ENCODE peak calls at places on chromosomes 13 and 19, in four cellular contexts. D is NCI-H446, B is esophagus squamous epithelium, Y is T-helper 9 cell. K is an unnamed sample.

GRCh38 chr13:85806553-85807175 is 7.4 kb upstream of the SLITRK6 start:
- DNase-seq in Y (no peak), D (peak; percentile 18), B (no peak), K (no peak)

GRCh38 chr13:109694972-109695371 is 91.4 kb downstream of the IRS2 start:
- DNase-seq in D (no peak), Y (no peak), B (no peak), K (no peak)

GRCh38 chr19:52648336-52648990 is 10.3 kb upstream of the ZNF83 start:
- DNase-seq in Y (no peak), B (no peak), D (no peak), K (no peak)

GRCh38 chr19:1672038-1672768 is 19.8 kb upstream of the TCF3 start:
- DNase-seq in Y (peak; percentile 53), D (peak; percentile 54), B (no peak), K (peak; percentile 23)

GRCh38 chr19:17406039-17406886 is 833 bp upstream of the BST2 start:
- DNase-seq in B (no peak), Y (no peak), D (no peak), K (peak; percentile 74)

GRCh38 chr19:12156254-12157058 is at the start of gene ZNF625:
- DNase-seq in B (no peak), Y (no peak), D (peak; percentile 91), K (peak; percentile 53)

GRCh38 chr13:72727417-72728289 is at the start of the genes BORA and MZT1:
- DNase-seq in Y (peak; percentile 90), D (peak; percentile 86), B (peak; percentile 85), K (peak; percentile 100)

GRCh38 chr13:62702502-62702901 is 1286.9 kb upstream of the PCDH20 start:
- DNase-seq in B (no peak), D (peak; percentile 15), Y (no peak), K (no peak)

GRCh38 chr19:1161716-1162115 is 12.4 kb downstream of the SBNO2 start:
- DNase-seq in D (no peak), B (no peak), Y (no peak), K (no peak)

GRCh38 chr13:42112864-42113263 is 64.4 kb downstream of the DGKH start:
- DNase-seq in Y (no peak), D (no peak), B (no peak), K (no peak)

GRCh38 chr13:78131811-78132210 is 213.2 kb upstream of the EDNRB start:
- DNase-seq in B (no peak), Y (no peak), D (no peak), K (no peak)

GRCh38 chr19:33595783-33596182 is 26.0 kb upstream of the CHST8 start:
- DNase-seq in Y (no peak), D (no peak), B (no peak), K (no peak)

K was measured in GDM1.